ENCODE peak calls at places on chromosomes 5 and 9, in four cellular contexts. One of them, this sample, is unnamed.

GRCh38 chr5:153458266-153458665 is 32.2 kb upstream of the GRIA1 start:
- DNase-seq in tibial artery: no peak
- DNase-seq in OCI-LY7: no peak
- DNase-seq in AG04450: no peak
- DNase-seq in this sample: no peak

GRCh38 chr9:110099236-110099741 is 108.7 kb downstream of the C9orf152 start:
- DNase-seq in tibial artery: no peak
- DNase-seq in OCI-LY7: peak; percentile 47
- DNase-seq in AG04450: no peak
- DNase-seq in this sample: peak; percentile 77

GRCh38 chr5:59598547-59598874 is 295.0 kb downstream of the PDE4D start:
- DNase-seq in tibial artery: no peak
- DNase-seq in OCI-LY7: peak; percentile 6
- DNase-seq in AG04450: no peak
- DNase-seq in this sample: no peak

GRCh38 chr5:118405650-118406061 is 582.7 kb downstream of the DTWD2 start:
- DNase-seq in tibial artery: no peak
- DNase-seq in OCI-LY7: no peak
- DNase-seq in AG04450: no peak
- DNase-seq in this sample: peak; percentile 3

GRCh38 chr5:150081541-150082283 is 4.6 kb downstream of the CSF1R start:
- DNase-seq in tibial artery: peak; percentile 84
- DNase-seq in OCI-LY7: peak; percentile 31
- DNase-seq in AG04450: no peak
- DNase-seq in this sample: no peak

GRCh38 chr5:125115180-125115495 is 368.7 kb upstream of the ZNF608 start:
- DNase-seq in tibial artery: no peak
- DNase-seq in OCI-LY7: no peak
- DNase-seq in AG04450: no peak
- DNase-seq in this sample: no peak

GRCh38 chr9:133609311-133610098 is at the start of gene FAM163B:
- DNase-seq in tibial artery: no peak
- DNase-seq in OCI-LY7: no peak
- DNase-seq in AG04450: no peak
- DNase-seq in this sample: peak; percentile 5

GRCh38 chr9:136326061-136326776 is 1.1 kb upstream of the GPSM1 start:
- DNase-seq in tibial artery: no peak
- DNase-seq in OCI-LY7: no peak
- DNase-seq in AG04450: peak; percentile 90
- DNase-seq in this sample: peak; percentile 60

GRCh38 chr5:179699640-179700298 is 1.0 kb downstream of the CANX start:
- DNase-seq in tibial artery: no peak
- DNase-seq in OCI-LY7: peak; percentile 46
- DNase-seq in AG04450: no peak
- DNase-seq in this sample: no peak

GRCh38 chr5:110751902-110752762 is 13.3 kb downstream of the SLC25A46 start:
- DNase-seq in tibial artery: no peak
- DNase-seq in OCI-LY7: no peak
- DNase-seq in AG04450: peak; percentile 44
- DNase-seq in this sample: no peak

GRCh38 chr9:31321256-31321655 is 1063.2 kb upstream of the ACO1 start:
- DNase-seq in tibial artery: no peak
- DNase-seq in OCI-LY7: no peak
- DNase-seq in AG04450: no peak
- DNase-seq in this sample: no peak

GRCh38 chr9:38227061-38227540 is 158.1 kb upstream of the SHB start:
- DNase-seq in tibial artery: no peak
- DNase-seq in OCI-LY7: peak; percentile 93
- DNase-seq in AG04450: peak; percentile 80
- DNase-seq in this sample: peak; percentile 56

GRCh38 chr9:118129541-118129940 is 425.3 kb downstream of the TLR4 start:
- DNase-seq in tibial artery: no peak
- DNase-seq in OCI-LY7: no peak
- DNase-seq in AG04450: no peak
- DNase-seq in this sample: no peak

GRCh38 chr5:64972591-64972990 is 203.9 kb downstream of the CWC27 start:
- DNase-seq in tibial artery: no peak
- DNase-seq in OCI-LY7: no peak
- DNase-seq in AG04450: no peak
- DNase-seq in this sample: no peak

GRCh38 chr9:25678147-25678666 is at the start of gene TUSC1:
- DNase-seq in tibial artery: peak; percentile 94
- DNase-seq in OCI-LY7: no peak
- DNase-seq in AG04450: no peak
- DNase-seq in this sample: peak; percentile 34

GRCh38 chr5:178419196-178419595 is 171.0 kb downstream of the COL23A1 start:
- DNase-seq in tibial artery: no peak
- DNase-seq in OCI-LY7: no peak
- DNase-seq in AG04450: no peak
- DNase-seq in this sample: no peak

GRCh38 chr5:57037355-57037754 is 85.4 kb upstream of the MIER3 start:
- DNase-seq in tibial artery: no peak
- DNase-seq in OCI-LY7: peak; percentile 10
- DNase-seq in AG04450: no peak
- DNase-seq in this sample: no peak

GRCh38 chr9:134659688-134660131 is 18.1 kb downstream of the COL5A1 start:
- DNase-seq in tibial artery: peak; percentile 59
- DNase-seq in OCI-LY7: no peak
- DNase-seq in AG04450: no peak
- DNase-seq in this sample: no peak

GRCh38 chr9:82281066-82281465 is 292.5 kb downstream of the SPATA31D1 start:
- DNase-seq in tibial artery: no peak
- DNase-seq in OCI-LY7: no peak
- DNase-seq in AG04450: no peak
- DNase-seq in this sample: no peak

GRCh38 chr9:127785933-127786772 is at the start of gene CDK9:
- DNase-seq in tibial artery: peak; percentile 94
- DNase-seq in OCI-LY7: peak; percentile 94
- DNase-seq in AG04450: no peak
- DNase-seq in this sample: peak; percentile 57

GRCh38 chr5:39449572-39449971 is 24.8 kb upstream of the DAB2 start:
- DNase-seq in tibial artery: no peak
- DNase-seq in OCI-LY7: no peak
- DNase-seq in AG04450: no peak
- DNase-seq in this sample: no peak

GRCh38 chr9:106718996-106719395 is 144.0 kb upstream of the ZNF462 start:
- DNase-seq in tibial artery: no peak
- DNase-seq in OCI-LY7: no peak
- DNase-seq in AG04450: peak; percentile 18
- DNase-seq in this sample: no peak

GRCh38 chr9:34501889-34502425 is 20.8 kb downstream of the ENHO start:
- DNase-seq in tibial artery: no peak
- DNase-seq in OCI-LY7: no peak
- DNase-seq in AG04450: no peak
- DNase-seq in this sample: peak; percentile 18

GRCh38 chr9:136016882-136017812 is 56.0 kb upstream of the UBAC1 start:
- DNase-seq in tibial artery: peak; percentile 65
- DNase-seq in OCI-LY7: no peak
- DNase-seq in AG04450: no peak
- DNase-seq in this sample: no peak

GRCh38 chr5:181241393-181241975 is 2.2 kb downstream of the RACK1 start:
- DNase-seq in tibial artery: peak; percentile 59
- DNase-seq in OCI-LY7: peak; percentile 73
- DNase-seq in AG04450: no peak
- DNase-seq in this sample: no peak

GRCh38 chr5:39195198-39195826 is 24.1 kb downstream of the FYB1 start:
- DNase-seq in tibial artery: no peak
- DNase-seq in OCI-LY7: no peak
- DNase-seq in AG04450: no peak
- DNase-seq in this sample: no peak

GRCh38 chr9:83062653-83063527 is at the start of gene RASEF:
- DNase-seq in tibial artery: no peak
- DNase-seq in OCI-LY7: no peak
- DNase-seq in AG04450: no peak
- DNase-seq in this sample: no peak

GRCh38 chr5:16809816-16810502 is 126.1 kb downstream of the MYO10 start:
- DNase-seq in tibial artery: no peak
- DNase-seq in OCI-LY7: no peak
- DNase-seq in AG04450: peak; percentile 8
- DNase-seq in this sample: peak; percentile 51

GRCh38 chr9:69062195-69062594 is 26.6 kb downstream of the FXN start:
- DNase-seq in tibial artery: no peak
- DNase-seq in OCI-LY7: no peak
- DNase-seq in AG04450: no peak
- DNase-seq in this sample: no peak

GRCh38 chr5:112974901-112975300 is 1.7 kb upstream of the DCP2 start:
- DNase-seq in tibial artery: no peak
- DNase-seq in OCI-LY7: no peak
- DNase-seq in AG04450: no peak
- DNase-seq in this sample: no peak

GRCh38 chr9:16559418-16560188 is 310.9 kb downstream of the BNC2 start:
- DNase-seq in tibial artery: no peak
- DNase-seq in OCI-LY7: no peak
- DNase-seq in AG04450: no peak
- DNase-seq in this sample: no peak

GRCh38 chr5:39058984-39059565 is 15.1 kb downstream of the RICTOR start:
- DNase-seq in tibial artery: no peak
- DNase-seq in OCI-LY7: no peak
- DNase-seq in AG04450: no peak
- DNase-seq in this sample: no peak

GRCh38 chr5:6823996-6824395 is 110.8 kb downstream of the TENT4A start:
- DNase-seq in tibial artery: no peak
- DNase-seq in OCI-LY7: no peak
- DNase-seq in AG04450: no peak
- DNase-seq in this sample: no peak

GRCh38 chr5:152529456-152529855 is 124.4 kb upstream of the NMUR2 start:
- DNase-seq in tibial artery: no peak
- DNase-seq in OCI-LY7: no peak
- DNase-seq in AG04450: no peak
- DNase-seq in this sample: no peak

DNA sequence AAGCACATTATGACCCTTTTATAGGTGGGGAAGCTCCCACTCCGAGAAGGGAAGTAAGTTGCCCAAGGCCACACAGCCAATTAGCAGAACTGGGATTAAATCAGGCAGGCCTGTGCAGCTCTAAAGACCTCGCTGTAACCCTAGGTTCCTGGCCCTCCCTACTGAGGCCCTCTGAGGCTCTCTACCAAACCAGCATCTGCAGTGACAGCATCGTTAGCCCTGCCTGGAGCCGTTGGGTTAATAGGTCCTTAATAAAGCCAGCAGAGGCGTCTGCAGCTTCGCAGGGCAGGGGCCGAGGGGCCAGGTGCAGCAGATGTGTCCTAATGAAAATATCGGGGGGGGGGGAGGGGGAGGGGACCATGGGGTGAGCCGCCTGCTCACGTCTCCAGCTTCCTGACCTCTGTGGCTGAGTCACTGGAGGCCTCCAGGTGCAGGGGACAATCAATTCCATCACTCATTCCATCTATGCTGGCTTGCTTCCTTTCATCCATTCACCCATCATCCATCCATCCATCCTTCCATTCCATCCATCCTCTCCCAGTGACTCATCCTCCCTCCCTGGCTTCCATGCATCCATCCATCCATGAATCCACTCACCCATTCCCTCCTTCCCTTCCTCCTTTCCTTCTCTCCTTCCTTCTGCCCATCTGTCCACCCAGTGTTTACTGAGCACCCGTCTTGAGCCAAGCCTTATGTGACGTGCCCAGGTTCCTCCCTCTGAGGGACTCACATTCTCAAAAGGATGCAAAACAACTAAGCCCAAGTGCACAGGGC is 203.9 kb downstream of the C9orf50 start:
- DNase-seq in tibial artery: no peak
- DNase-seq in OCI-LY7: peak; percentile 45
- DNase-seq in AG04450: no peak
- DNase-seq in this sample: no peak
- H3K4me3 ChIP-seq in tibial artery: no peak overlapping the region
- H3K4me3 ChIP-seq in OCI-LY7: no peak overlapping the region
- H3K4me3 ChIP-seq in AG04450: no peak overlapping the region
- H3K4me3 ChIP-seq in this sample: no peak overlapping the region

GRCh38 chr9:547309-547708 is 294.2 kb upstream of the DMRT1 start:
- DNase-seq in tibial artery: no peak
- DNase-seq in OCI-LY7: no peak
- DNase-seq in AG04450: no peak
- DNase-seq in this sample: no peak
- H3K4me3 ChIP-seq in tibial artery: no peak overlapping the region
- H3K4me3 ChIP-seq in OCI-LY7: peak overlapping the region; percentile 41
- H3K4me3 ChIP-seq in AG04450: no peak overlapping the region
- H3K4me3 ChIP-seq in this sample: no peak overlapping the region

GRCh38 chr9:116151199-116151598 is 2.4 kb upstream of the PAPPA start:
- DNase-seq in tibial artery: no peak
- DNase-seq in OCI-LY7: no peak
- DNase-seq in AG04450: no peak
- DNase-seq in this sample: no peak

GRCh38 chr9:116152941-116153764 is 438 bp upstream of the PAPPA start:
- DNase-seq in tibial artery: no peak
- DNase-seq in OCI-LY7: no peak
- DNase-seq in AG04450: peak; percentile 55
- DNase-seq in this sample: peak; percentile 61

GRCh38 chr9:116152390-116152789 is 1.2 kb upstream of the PAPPA start:
- DNase-seq in tibial artery: no peak
- DNase-seq in OCI-LY7: no peak
- DNase-seq in AG04450: no peak
- DNase-seq in this sample: no peak

GRCh38 chr9:116153765-116154333 is at the start of gene PAPPA:
- DNase-seq in tibial artery: no peak
- DNase-seq in OCI-LY7: no peak
- DNase-seq in AG04450: no peak
- DNase-seq in this sample: no peak

DNA sequence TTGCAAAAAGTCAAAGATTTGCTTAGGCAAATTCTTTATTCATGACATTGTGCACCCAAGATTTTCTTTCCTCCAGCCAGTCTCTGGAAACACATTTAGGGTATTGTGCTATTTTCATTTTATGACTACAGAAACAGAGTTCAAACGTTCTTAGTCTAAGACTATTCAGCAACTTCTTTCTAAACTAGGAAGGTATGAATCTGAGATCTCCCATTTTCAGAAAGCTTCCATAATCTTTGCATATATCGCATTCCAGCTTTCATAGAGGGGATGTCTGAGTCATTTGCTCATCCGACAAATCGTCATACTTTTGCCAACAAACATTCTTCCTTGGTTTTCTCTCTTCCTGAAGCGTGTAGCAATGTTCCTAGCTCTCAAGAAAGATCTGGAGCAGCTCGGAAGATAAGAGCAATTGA is 1.6 kb upstream of the PAPPA start:
- DNase-seq in tibial artery: no peak
- DNase-seq in OCI-LY7: no peak
- DNase-seq in AG04450: peak; percentile 80
- DNase-seq in this sample: peak; percentile 81
- H3K4me3 ChIP-seq in tibial artery: no peak overlapping the region
- H3K4me3 ChIP-seq in OCI-LY7: no peak overlapping the region
- H3K4me3 ChIP-seq in AG04450: no peak overlapping the region
- H3K4me3 ChIP-seq in this sample: no peak overlapping the region

GRCh38 chr9:121304707-121305106 is 36.7 kb downstream of the GSN start:
- DNase-seq in tibial artery: no peak
- DNase-seq in OCI-LY7: no peak
- DNase-seq in AG04450: no peak
- DNase-seq in this sample: no peak

GRCh38 chr9:121303456-121304451 is 35.8 kb downstream of the GSN start:
- DNase-seq in tibial artery: peak; percentile 57
- DNase-seq in OCI-LY7: no peak
- DNase-seq in AG04450: no peak
- DNase-seq in this sample: no peak

GRCh38 chr9:121301881-121302286 is 33.9 kb downstream of the GSN start:
- DNase-seq in tibial artery: peak; percentile 62
- DNase-seq in OCI-LY7: no peak
- DNase-seq in AG04450: no peak
- DNase-seq in this sample: no peak

GRCh38 chr9:121302341-121302740 is 34.4 kb downstream of the GSN start:
- DNase-seq in tibial artery: peak; percentile 65
- DNase-seq in OCI-LY7: no peak
- DNase-seq in AG04450: no peak
- DNase-seq in this sample: no peak

GRCh38 chr9:121302786-121303185 is 34.8 kb downstream of the GSN start:
- DNase-seq in tibial artery: peak; percentile 59
- DNase-seq in OCI-LY7: no peak
- DNase-seq in AG04450: no peak
- DNase-seq in this sample: no peak
- H3K4me3 ChIP-seq in tibial artery: peak overlapping the region; percentile 64
- H3K4me3 ChIP-seq in OCI-LY7: no peak overlapping the region
- H3K4me3 ChIP-seq in AG04450: no peak overlapping the region
- H3K4me3 ChIP-seq in this sample: no peak overlapping the region

This sample was measured in skeletal muscle cell.